ENCODE peak calls at places on chromosomes 7 and 10, in ten cellular contexts. E is foreskin fibroblast, Z is IMR-90, G is uterus, R is pancreas, F is cardiac fibroblast, Q is endodermal cell, D is ovary, I is cardiac muscle cell, S is AG10803. C is an unnamed sample.

GRCh38 chr10:117804470-117805011 is 242.2 kb downstream of the RAB11FIP2 start:
- DNase-seq in F (no peak), R (no peak), D (no peak), G (no peak), Z (no peak), Q (no peak), I (no peak), S (no peak), E (peak), C (no peak)

GRCh38 chr10:56116684-56117083 is 244.4 kb downstream of the ZWINT start:
- DNase-seq in S (no peak), E (no peak), I (no peak), Q (no peak), F (no peak), D (no peak), G (no peak), R (no peak), Z (no peak), C (no peak)

GRCh38 chr7:115300228-115300870 is 378.5 kb downstream of the MDFIC start:
- DNase-seq in I (peak), S (peak), F (peak), Q (no peak), E (peak), D (no peak), R (no peak), G (no peak), Z (peak), C (no peak)

GRCh38 chr7:135240446-135240845 is 6.8 kb downstream of the STRA8 start:
- DNase-seq in R (no peak), G (no peak), E (no peak), I (no peak), Q (no peak), Z (no peak), D (no peak), S (no peak), F (no peak), C (no peak)

GRCh38 chr10:219731-220472 is 84.6 kb downstream of the ZMYND11 start:
- DNase-seq in G (no peak), R (no peak), Q (no peak), S (peak), E (no peak), D (no peak), Z (no peak), F (no peak), I (no peak), C (no peak)

GRCh38 chr10:78327778-78328591 is 294.3 kb downstream of the RPS24 start:
- DNase-seq in F (no peak), Z (no peak), G (no peak), E (no peak), I (no peak), R (no peak), S (no peak), D (no peak), Q (no peak), C (no peak)

GRCh38 chr7:68109299-68109698 is 1112.7 kb downstream of the TYW1 start:
- DNase-seq in R (no peak), E (no peak), Z (no peak), Q (no peak), F (no peak), S (no peak), G (no peak), I (no peak), D (no peak), C (no peak)

GRCh38 chr7:30594055-30594539 is 581 bp upstream of the GARS1 start:
- DNase-seq in Q (peak), E (peak), R (peak), S (peak), G (peak), I (peak), F (peak), D (peak), Z (peak), C (no peak)

GRCh38 chr10:70931168-70931805 is 42.9 kb upstream of the PCBD1 start:
- DNase-seq in Q (peak), G (peak), E (no peak), R (no peak), S (peak), Z (peak), I (peak), F (peak), D (no peak), C (peak)

GRCh38 chr7:98286701-98287485 is 5.4 kb downstream of the BRI3 start:
- DNase-seq in G (no peak), Q (no peak), Z (no peak), E (no peak), D (no peak), S (no peak), I (no peak), R (no peak), F (no peak), C (no peak)

GRCh38 chr10:103433858-103434257 is 18.3 kb downstream of the CALHM2 start:
- DNase-seq in G (no peak), I (peak), Q (no peak), S (peak), R (no peak), E (no peak), Z (no peak), F (peak), D (peak), C (no peak)

GRCh38 chr10:78559514-78560392 is 509.0 kb upstream of the ZMIZ1 start:
- DNase-seq in R (no peak), D (no peak), G (peak), F (no peak), Z (no peak), S (no peak), E (no peak), I (no peak), Q (peak), C (no peak)

GRCh38 chr7:155962191-155962967 is 150.1 kb upstream of the SHH start:
- DNase-seq in F (peak), S (no peak), D (no peak), R (no peak), Z (peak), G (no peak), I (peak), Q (peak), E (no peak), C (peak)

GRCh38 chr10:67803588-67804394 is 34.2 kb downstream of the DNAJC12 start:
- DNase-seq in D (no peak), Q (no peak), E (no peak), I (no peak), R (no peak), Z (no peak), F (no peak), S (no peak), G (no peak), C (no peak)

GRCh38 chr7:22320416-22320815 is 36.5 kb downstream of the RAPGEF5 start:
- DNase-seq in F (no peak), D (no peak), R (no peak), Z (no peak), Q (no peak), G (no peak), E (no peak), I (no peak), S (peak), C (no peak)

GRCh38 chr7:51732951-51733350 is 416.3 kb upstream of the COBL start:
- DNase-seq in E (no peak), D (no peak), I (no peak), Z (no peak), F (no peak), R (no peak), Q (no peak), G (no peak), S (no peak), C (peak)

GRCh38 chr10:50635286-50635685 is 11.5 kb upstream of the SGMS1 start:
- DNase-seq in D (no peak), Q (no peak), I (peak), Z (peak), R (no peak), F (peak), S (peak), E (peak), G (no peak), C (peak)

GRCh38 chr7:134938141-134938540 is 48.2 kb upstream of the AGBL3 start:
- DNase-seq in F (no peak), E (no peak), Q (no peak), G (no peak), I (no peak), Z (no peak), R (no peak), D (no peak), S (no peak), C (no peak)

GRCh38 chr10:48724127-48724526 is 39.5 kb downstream of the WDFY4 start:
- DNase-seq in F (no peak), Z (no peak), I (no peak), D (no peak), Q (no peak), E (no peak), S (no peak), G (no peak), R (no peak), C (no peak)

GRCh38 chr10:127854769-127855583 is 37.8 kb downstream of the CLRN3 start:
- DNase-seq in S (no peak), D (no peak), G (no peak), I (no peak), Z (no peak), F (no peak), R (no peak), Q (peak), E (no peak), C (no peak)

GRCh38 chr7:139539231-139539630 is 15.7 kb downstream of the CLEC2L start:
- DNase-seq in F (no peak), S (peak), Z (no peak), Q (no peak), R (no peak), E (no peak), I (no peak), G (no peak), D (no peak), C (no peak)

GRCh38 chr7:142632291-142633134 is 116.8 kb upstream of the PRSS1 start:
- DNase-seq in F (peak), Z (peak), D (peak), Q (peak), S (peak), I (peak), G (no peak), R (peak), E (peak), C (peak)

GRCh38 chr10:110903280-110904278 is 15.4 kb downstream of the BBIP1 start:
- DNase-seq in G (no peak), Q (no peak), R (no peak), Z (peak), I (no peak), F (no peak), E (no peak), D (no peak), S (no peak), C (no peak)

GRCh38 chr7:36984710-36985308 is 260.5 kb upstream of the AOAH start:
- DNase-seq in S (no peak), I (no peak), F (no peak), Q (no peak), D (no peak), R (no peak), E (no peak), Z (no peak), G (no peak), C (no peak)

GRCh38 chr10:68938117-68938516 is 17.9 kb upstream of the DDX21 start:
- DNase-seq in E (no peak), F (peak), I (peak), Q (no peak), Z (peak), G (no peak), S (peak), D (no peak), R (peak), C (no peak)

GRCh38 chr10:114393886-114394285 is 10.4 kb downstream of the AFAP1L2 start:
- DNase-seq in Q (no peak), D (no peak), F (no peak), I (no peak), R (no peak), E (no peak), S (no peak), G (no peak), Z (no peak), C (no peak)

GRCh38 chr7:105224884-105225651 is 163.7 kb downstream of the SRPK2 start:
- DNase-seq in G (no peak), S (peak), R (no peak), Z (peak), D (no peak), E (peak), I (peak), Q (no peak), F (peak), C (peak)

GRCh38 chr10:24974978-24975377 is 22.6 kb upstream of the PRTFDC1 start:
- DNase-seq in D (peak), G (peak), I (peak), F (peak), E (peak), S (peak), R (no peak), Z (peak), Q (no peak), C (peak)

DNA sequence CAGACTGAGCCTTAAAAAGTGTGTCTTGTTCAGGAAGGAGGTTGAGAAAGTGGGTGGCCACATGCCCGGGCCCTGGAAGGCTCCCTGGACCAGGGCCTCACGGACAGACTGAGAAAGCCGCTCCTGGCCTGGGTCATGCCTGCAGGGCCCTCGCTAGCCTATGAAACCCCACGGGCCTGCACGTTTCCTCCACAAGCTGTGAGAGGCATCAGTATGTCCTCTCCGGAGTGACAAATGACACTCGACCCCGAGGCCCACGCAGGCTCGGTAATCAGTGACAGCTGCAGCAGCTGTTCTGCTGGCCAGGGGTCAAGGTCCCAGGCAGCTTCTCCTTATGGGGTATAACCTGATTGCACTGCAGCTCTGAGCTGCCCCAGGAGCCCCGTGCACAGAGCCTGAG is 47.6 kb downstream of the ASB13 start:
- DNase-seq in G (peak), E (peak), S (peak), F (peak), D (peak), R (no peak), Z (no peak), Q (no peak), I (peak), C (no peak)
- TF ChIP-seq CTCF in G (no peak), E (no peak), S (no peak), F (no peak), D (no peak), R (no peak), Z (no peak), Q (no peak), I (no peak), C (no peak)

GRCh38 chr7:1743481-1744230 is 73.6 kb downstream of the ELFN1 start:
- DNase-seq in Q (no peak), F (no peak), D (no peak), I (no peak), E (no peak), S (no peak), R (no peak), Z (no peak), G (no peak), C (no peak)

GRCh38 chr7:1741751-1742554 is 71.9 kb downstream of the ELFN1 start:
- DNase-seq in E (no peak), Q (no peak), R (peak), G (peak), F (no peak), S (no peak), Z (no peak), D (no peak), I (no peak), C (no peak)

GRCh38 chr7:1744296-1745017 is 74.4 kb downstream of the ELFN1 start:
- DNase-seq in D (no peak), F (no peak), G (no peak), S (no peak), Z (no peak), Q (no peak), E (no peak), I (no peak), R (no peak), C (no peak)

GRCh38 chr7:1741246-1741645 is 71.2 kb downstream of the ELFN1 start:
- DNase-seq in Z (no peak), I (no peak), R (peak), D (no peak), F (no peak), E (no peak), G (no peak), Q (no peak), S (no peak), C (no peak)

GRCh38 chr7:1742555-1743303 is 72.7 kb downstream of the ELFN1 start:
- DNase-seq in D (peak), Z (peak), S (peak), I (peak), G (peak), F (peak), Q (no peak), E (peak), R (peak), C (no peak)
- H3K4me3 ChIP-seq in D (no peak), Z (no peak), S (no peak), I (no peak), G (no peak), F (no peak), Q (no peak), E (no peak), R (no peak), C (no peak)

GRCh38 chr10:97876387-97876786 is 26.7 kb downstream of the GOLGA7B start:
- DNase-seq in Q (no peak), E (no peak), R (no peak), I (no peak), S (no peak), D (no peak), F (no peak), G (no peak), Z (no peak), C (no peak)
- TF ChIP-seq CTCF in Q (peak), E (no peak), R (no peak), I (no peak), S (no peak), D (no peak), F (no peak), G (no peak), Z (no peak), C (no peak)

DNA sequence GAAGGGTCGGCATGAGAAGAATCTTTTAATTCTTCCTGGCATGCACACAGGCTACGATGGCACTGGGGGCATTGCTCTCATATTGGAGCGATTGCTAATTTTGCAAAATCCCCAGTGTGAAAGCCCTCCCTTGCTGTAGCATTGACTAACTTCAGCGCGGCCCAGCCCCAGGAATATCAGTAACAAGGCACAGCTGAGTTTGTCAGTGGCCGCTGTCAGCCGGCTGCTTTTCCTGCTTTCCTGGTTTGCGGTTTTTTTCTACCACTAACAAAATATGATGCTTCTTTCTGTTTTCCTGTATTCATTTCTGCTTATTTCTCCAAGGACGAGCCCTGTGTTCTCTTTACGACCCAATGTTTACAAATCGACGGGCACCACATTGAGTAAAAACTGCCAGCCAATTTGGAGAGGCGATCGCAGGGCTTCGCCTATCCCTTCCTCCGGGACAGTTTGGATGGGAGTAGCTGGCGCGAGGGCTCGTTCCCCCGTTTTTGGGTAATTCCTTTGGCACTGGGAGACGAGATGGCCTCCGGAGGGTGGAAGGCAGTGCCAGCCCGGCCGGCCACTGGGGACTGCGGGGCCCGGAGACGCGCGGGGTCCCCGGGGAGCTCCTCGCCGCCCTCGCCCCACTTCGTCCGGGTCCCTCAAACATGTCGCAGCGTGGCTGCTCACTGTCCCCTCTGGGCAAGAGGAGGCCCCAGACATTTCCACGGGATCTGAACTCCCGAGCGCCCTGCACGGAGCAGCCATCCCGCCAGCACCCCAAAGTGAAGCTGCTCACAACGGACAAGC is 949 bp downstream of the ADARB2 start:
- DNase-seq in Q (peak), F (no peak), Z (no peak), G (no peak), R (no peak), I (no peak), S (no peak), D (no peak), E (no peak), C (no peak)
- H3K4me3 ChIP-seq in Q (peak), F (no peak), Z (no peak), G (no peak), R (no peak), I (peak), S (no peak), D (no peak), E (no peak), C (peak)

DNA sequence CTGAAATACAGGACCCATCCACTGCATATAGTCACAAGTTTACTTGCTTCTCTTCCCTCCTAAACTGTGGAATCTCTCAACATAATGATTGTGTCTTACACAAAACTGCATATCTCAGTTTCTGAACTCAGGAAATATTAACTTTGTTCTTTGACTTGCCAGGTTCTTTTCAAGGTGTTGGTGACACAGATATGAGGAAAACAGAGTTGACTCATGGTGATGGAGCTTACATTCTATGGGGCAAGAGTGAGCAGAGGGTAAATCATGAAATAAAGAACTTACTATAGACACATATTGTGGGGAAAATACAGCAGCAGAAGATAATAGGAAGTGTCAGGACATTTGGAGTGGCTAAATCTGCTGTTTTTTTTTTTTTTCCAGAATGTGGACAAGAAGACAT is 72.5 kb upstream of the IGFBP3 start:
- DNase-seq in Q (no peak), E (peak), S (no peak), F (no peak), Z (no peak), D (no peak), R (no peak), G (no peak), I (no peak), C (no peak)
- TF ChIP-seq CTCF in Q (no peak), E (no peak), S (no peak), F (no peak), Z (no peak), D (no peak), R (no peak), G (no peak), I (no peak), C (no peak)

GRCh38 chr7:70710011-70710480 is 421.9 kb upstream of the GALNT17 start:
- DNase-seq in G (no peak), S (peak), F (peak), Z (peak), E (peak), R (no peak), I (peak), Q (no peak), D (no peak), C (peak)

GRCh38 chr7:70711441-70711840 is 420.5 kb upstream of the GALNT17 start:
- DNase-seq in Q (no peak), G (no peak), S (no peak), E (no peak), D (no peak), R (no peak), I (no peak), F (no peak), Z (no peak), C (no peak)

GRCh38 chr7:70707823-70708243 is 424.1 kb upstream of the GALNT17 start:
- DNase-seq in D (no peak), Q (no peak), Z (no peak), S (no peak), R (no peak), E (no peak), I (no peak), G (no peak), F (no peak), C (no peak)

GRCh38 chr7:70712942-70713341 is 419.0 kb upstream of the GALNT17 start:
- DNase-seq in E (no peak), D (no peak), Z (no peak), I (no peak), S (no peak), G (no peak), F (no peak), R (no peak), Q (no peak), C (no peak)

DNA sequence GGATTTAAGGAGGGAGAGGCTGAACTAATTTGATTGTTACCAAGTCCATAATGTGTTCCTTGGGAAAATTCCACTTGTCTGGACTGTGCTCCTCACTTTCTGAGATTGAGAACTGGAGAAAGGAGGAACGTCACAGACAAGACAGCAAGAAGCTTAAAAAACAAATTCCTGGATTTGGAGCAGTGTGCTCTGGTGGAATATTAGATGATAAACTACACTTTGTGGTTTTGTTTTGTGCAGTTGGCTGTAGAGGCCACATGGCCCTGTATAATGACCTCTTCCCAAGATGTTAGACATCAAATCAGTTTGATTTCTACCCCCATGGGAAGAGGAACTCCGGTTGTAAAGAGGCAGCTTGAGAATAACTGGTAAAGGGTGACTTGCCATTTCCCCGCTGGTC is 421.3 kb upstream of the GALNT17 start:
- DNase-seq in Z (no peak), E (no peak), F (no peak), R (no peak), S (no peak), Q (no peak), G (no peak), D (no peak), I (no peak), C (no peak)
- H3K4me3 ChIP-seq in Z (no peak), E (no peak), F (no peak), R (no peak), S (no peak), Q (no peak), G (no peak), D (no peak), I (no peak), C (no peak)

C was measured in astrocyte of the cerebellum.